ENCODE peak calls at places on chromosomes 7 and 10, in ten cellular contexts. B is HCT116, C is fibroblast of lung, V is dorsolateral prefrontal cortex, A is astrocyte, Y is pancreas, O is heart right ventricle, S is GM23338, Q is GM06990, D is neural progenitor cell. P is an unnamed sample. For H3K27me3, the result is how much of the 10 kb centered on the place peaks cover.

GRCh38 chr10:87095241-87095945 is 387 bp downstream of the SHLD2 start:
- DNase-seq in B (peak), C (peak), V (peak), A (peak), Y (peak), O (peak), S (peak), Q (peak), D (peak), P (peak)

GRCh38 chr7:5612695-5613094 is 168.8 kb downstream of the RNF216 start:
- DNase-seq in B (no peak), C (no peak), V (no peak), A (no peak), Y (no peak), O (no peak), S (no peak), Q (no peak), D (no peak), P (no peak)

GRCh38 chr10:97452352-97452751 is 6.4 kb downstream of the ZDHHC16 start:
- DNase-seq in B (no peak), C (no peak), V (no peak), A (no peak), Y (no peak), O (no peak), S (no peak), Q (no peak), D (no peak), P (no peak)

GRCh38 chr10:52486840-52487611 is 172.9 kb downstream of the DKK1 start:
- DNase-seq in B (no peak), C (peak), V (no peak), A (peak), Y (no peak), O (no peak), S (no peak), Q (no peak), D (no peak), P (peak)

GRCh38 chr10:3783313-3783689 is 1.7 kb downstream of the KLF6 start:
- DNase-seq in B (no peak), C (peak), V (no peak), A (peak), Y (peak), O (peak), S (peak), Q (peak), D (peak), P (no peak)

GRCh38 chr7:127979728-127980126 is 51.5 kb downstream of the LRRC4 start:
- DNase-seq in B (no peak), C (no peak), V (no peak), A (no peak), Y (no peak), O (no peak), S (no peak), Q (no peak), D (no peak), P (no peak)

GRCh38 chr7:48144291-48144768 is 26.9 kb upstream of the ABCA13 start:
- DNase-seq in B (no peak), C (no peak), V (no peak), A (no peak), Y (no peak), O (no peak), S (no peak), Q (no peak), D (no peak), P (no peak)

GRCh38 chr7:3003936-3004335 is 39.7 kb downstream of the CARD11 start:
- DNase-seq in B (no peak), C (no peak), V (no peak), A (no peak), Y (no peak), O (no peak), S (no peak), Q (no peak), D (no peak), P (no peak)

GRCh38 chr7:20395494-20395893 is 64.8 kb downstream of the ITGB8 start:
- DNase-seq in B (no peak), C (no peak), V (no peak), A (no peak), Y (no peak), O (no peak), S (no peak), Q (no peak), D (no peak), P (no peak)

GRCh38 chr7:132773527-132773956 is 197.3 kb upstream of the PLXNA4 start:
- DNase-seq in B (no peak), C (peak), V (no peak), A (peak), Y (no peak), O (no peak), S (no peak), Q (no peak), D (no peak), P (peak)

GRCh38 chr7:40301486-40302065 is 166.8 kb downstream of the SUGCT start:
- DNase-seq in B (no peak), C (peak), V (no peak), A (peak), Y (no peak), O (no peak), S (no peak), Q (no peak), D (no peak), P (no peak)

GRCh38 chr7:51620690-51621089 is 304.1 kb upstream of the COBL start:
- DNase-seq in B (no peak), C (no peak), V (no peak), A (no peak), Y (no peak), O (no peak), S (peak), Q (no peak), D (peak), P (no peak)
- TF ChIP-seq CTCF in B (no peak), C (no peak), V (no peak), A (no peak), Y (no peak), O (no peak), S (peak), Q (no peak), D (peak), P (no peak)

GRCh38 chr7:100222445-100223132 is 2.8 kb downstream of the PVRIG start:
- DNase-seq in B (no peak), C (no peak), V (no peak), A (no peak), Y (no peak), O (no peak), S (no peak), Q (no peak), D (no peak), P (no peak)
- H3K4me3 ChIP-seq in B (no peak), C (no peak), V (no peak), A (no peak), Y (no peak), O (no peak), S (no peak), Q (peak), D (no peak), P (no peak)

GRCh38 chr7:155821851-155822250 is 9.6 kb upstream of the SHH start:
- DNase-seq in B (no peak), C (no peak), V (no peak), A (no peak), Y (no peak), O (no peak), S (no peak), Q (no peak), D (no peak), P (no peak)
- H3K27me3 ChIP-seq in B (under half), C (under half), V (under half), A (under half), Y (under half), O (half or more), S (under half), Q (under half), D (under half), P (under half)

GRCh38 chr10:63866747-63867140 is 345.5 kb downstream of the REEP3 start:
- DNase-seq in B (peak), C (no peak), V (no peak), A (no peak), Y (no peak), O (no peak), S (peak), Q (peak), D (peak), P (peak)

GRCh38 chr10:63866075-63866746 is 345.0 kb downstream of the REEP3 start:
- DNase-seq in B (peak), C (peak), V (no peak), A (peak), Y (no peak), O (peak), S (peak), Q (peak), D (peak), P (peak)

GRCh38 chr10:63862860-63863259 is 341.7 kb downstream of the REEP3 start:
- DNase-seq in B (no peak), C (no peak), V (no peak), A (no peak), Y (no peak), O (no peak), S (no peak), Q (no peak), D (no peak), P (no peak)

DNA sequence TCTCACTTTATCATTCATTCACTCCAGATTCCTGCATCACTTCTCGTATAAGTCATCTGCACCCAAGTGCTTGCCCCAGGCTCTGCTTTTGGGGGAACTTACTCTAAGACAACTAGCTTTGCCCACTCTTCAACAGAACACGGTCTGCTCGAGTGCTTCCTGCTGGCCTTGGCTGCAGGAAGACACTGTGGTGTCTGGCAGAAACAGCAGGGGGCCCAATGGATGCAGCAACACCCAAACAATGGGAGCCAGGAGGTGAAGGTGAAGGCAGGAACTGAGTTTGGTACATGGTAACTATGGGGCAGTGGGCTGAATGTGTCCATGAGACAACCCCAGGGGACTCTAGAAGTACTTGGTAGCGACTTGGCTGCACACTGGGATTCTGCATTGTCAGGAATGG is 344.0 kb downstream of the REEP3 start:
- DNase-seq in B (no peak), C (no peak), V (no peak), A (no peak), Y (no peak), O (no peak), S (peak), Q (no peak), D (no peak), P (no peak)
- TF ChIP-seq CTCF in B (no peak), C (no peak), V (no peak), A (no peak), Y (no peak), O (no peak), S (no peak), Q (no peak), D (no peak), P (no peak)

DNA sequence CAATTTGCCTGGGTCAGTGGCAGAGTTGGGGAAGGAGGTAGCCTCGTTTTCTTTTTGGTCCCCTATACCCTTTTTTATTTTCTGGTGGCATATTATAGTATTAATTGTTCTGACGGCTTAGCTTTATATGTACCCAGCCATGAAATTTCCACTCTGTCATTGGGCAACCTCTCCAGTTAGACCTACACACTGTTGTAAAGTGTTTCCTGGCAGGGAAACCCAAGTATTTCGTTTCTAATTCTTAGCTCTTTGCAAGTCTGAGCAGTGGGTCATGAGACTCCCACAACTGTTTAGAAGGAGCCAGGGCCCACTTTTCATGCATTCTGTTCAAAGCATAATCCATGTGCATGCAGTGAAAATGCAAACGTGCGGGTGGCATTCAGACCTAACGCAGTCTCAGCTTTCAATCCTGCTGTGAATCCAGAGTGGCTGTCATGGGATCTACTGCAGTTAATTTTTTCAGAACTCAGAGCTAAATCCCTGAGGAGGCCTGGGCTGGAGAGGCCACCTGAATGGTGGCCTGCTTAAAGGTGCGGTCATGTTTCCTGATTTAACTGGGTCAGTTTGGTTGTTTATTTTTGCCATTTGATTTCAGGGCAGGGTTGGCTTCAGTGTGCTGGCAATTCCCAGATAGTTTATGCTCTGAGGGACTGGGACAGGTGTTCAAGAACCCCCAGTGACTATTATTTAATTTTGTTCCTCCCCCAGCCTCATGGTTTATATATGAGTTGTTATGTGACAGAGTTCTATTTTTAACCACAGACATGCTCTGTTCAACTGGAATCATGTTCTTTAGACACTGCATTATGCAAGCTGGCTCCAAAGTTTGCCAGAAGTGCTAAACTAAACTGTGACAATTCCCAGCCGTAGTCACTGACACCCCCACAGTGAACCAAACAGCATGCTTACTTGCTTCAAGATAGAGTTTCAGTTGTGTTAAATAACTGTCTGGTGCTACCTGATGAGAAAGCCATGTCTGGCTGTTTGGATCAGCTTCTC is 27.4 kb upstream of the SYPL1 start:
- DNase-seq in B (no peak), C (peak), V (no peak), A (peak), Y (no peak), O (no peak), S (no peak), Q (no peak), D (no peak), P (peak)
- H3K4me3 ChIP-seq in B (no peak), C (no peak), V (no peak), A (no peak), Y (no peak), O (no peak), S (no peak), Q (no peak), D (no peak), P (no peak)

P was measured in bronchial epithelial cell.